ENCODE peak calls at places on chromosomes 11 and 22, in six cellular contexts. One of them, this sample, is unnamed.

GRCh38 chr22:24398409-24398808 is 29.0 kb upstream of the ADORA2A start:
- DNase-seq in EL: no peak
- DNase-seq in adrenal gland: no peak
- DNase-seq in activated CD4-positive, alpha-beta T cell treated with anti-CD3 and anti-CD28 coated beads for 4 hours: no peak
- DNase-seq in effector memory CD4-positive, alpha-beta T cell: no peak
- DNase-seq in ureter: no peak
- DNase-seq in this sample: no peak

GRCh38 chr11:74950374-74950969 is 1.4 kb downstream of the SPCS2 start:
- DNase-seq in adrenal gland: no peak
- DNase-seq in activated CD4-positive, alpha-beta T cell treated with anti-CD3 and anti-CD28 coated beads for 4 hours: no peak
- DNase-seq in EL: no peak
- DNase-seq in effector memory CD4-positive, alpha-beta T cell: no peak
- DNase-seq in ureter: no peak
- DNase-seq in this sample: no peak

GRCh38 chr11:119055901-119056300 is 1.1 kb downstream of the HYOU1 start:
- DNase-seq in ureter: no peak
- DNase-seq in activated CD4-positive, alpha-beta T cell treated with anti-CD3 and anti-CD28 coated beads for 4 hours: no peak
- DNase-seq in adrenal gland: no peak
- DNase-seq in effector memory CD4-positive, alpha-beta T cell: no peak
- DNase-seq in EL: peak
- DNase-seq in this sample: no peak

GRCh38 chr11:11155962-11156815 is 196.9 kb downstream of the CSNK2A3 start:
- DNase-seq in EL: peak
- DNase-seq in ureter: no peak
- DNase-seq in activated CD4-positive, alpha-beta T cell treated with anti-CD3 and anti-CD28 coated beads for 4 hours: peak
- DNase-seq in effector memory CD4-positive, alpha-beta T cell: peak
- DNase-seq in adrenal gland: no peak
- DNase-seq in this sample: peak

GRCh38 chr11:11363674-11364073 is 10.6 kb upstream of the CSNK2A3 start:
- DNase-seq in effector memory CD4-positive, alpha-beta T cell: no peak
- DNase-seq in ureter: no peak
- DNase-seq in adrenal gland: no peak
- DNase-seq in activated CD4-positive, alpha-beta T cell treated with anti-CD3 and anti-CD28 coated beads for 4 hours: no peak
- DNase-seq in EL: no peak
- DNase-seq in this sample: no peak

GRCh38 chr11:2791521-2792375 is 92.0 kb upstream of the KCNQ1OT1 start:
- DNase-seq in EL: no peak
- DNase-seq in adrenal gland: peak
- DNase-seq in ureter: peak
- DNase-seq in activated CD4-positive, alpha-beta T cell treated with anti-CD3 and anti-CD28 coated beads for 4 hours: peak
- DNase-seq in effector memory CD4-positive, alpha-beta T cell: no peak
- DNase-seq in this sample: no peak

GRCh38 chr11:20110908-20111669 is 49.2 kb downstream of the DBX1 start:
- DNase-seq in effector memory CD4-positive, alpha-beta T cell: no peak
- DNase-seq in EL: peak
- DNase-seq in ureter: no peak
- DNase-seq in adrenal gland: peak
- DNase-seq in activated CD4-positive, alpha-beta T cell treated with anti-CD3 and anti-CD28 coated beads for 4 hours: peak
- DNase-seq in this sample: peak

GRCh38 chr11:60111793-60112192 is 23.3 kb downstream of the MS4A2 start:
- DNase-seq in adrenal gland: no peak
- DNase-seq in ureter: no peak
- DNase-seq in EL: no peak
- DNase-seq in activated CD4-positive, alpha-beta T cell treated with anti-CD3 and anti-CD28 coated beads for 4 hours: no peak
- DNase-seq in effector memory CD4-positive, alpha-beta T cell: no peak
- DNase-seq in this sample: no peak

GRCh38 chr11:70247710-70248072 is 22.8 kb upstream of the PPFIA1 start:
- DNase-seq in activated CD4-positive, alpha-beta T cell treated with anti-CD3 and anti-CD28 coated beads for 4 hours: no peak
- DNase-seq in adrenal gland: peak
- DNase-seq in ureter: no peak
- DNase-seq in EL: no peak
- DNase-seq in effector memory CD4-positive, alpha-beta T cell: no peak
- DNase-seq in this sample: no peak

GRCh38 chr11:74255741-74256369 is 55.6 kb downstream of the P4HA3 start:
- DNase-seq in activated CD4-positive, alpha-beta T cell treated with anti-CD3 and anti-CD28 coated beads for 4 hours: peak
- DNase-seq in adrenal gland: peak
- DNase-seq in EL: peak
- DNase-seq in effector memory CD4-positive, alpha-beta T cell: peak
- DNase-seq in ureter: peak
- DNase-seq in this sample: peak

GRCh38 chr11:1297576-1298473 is 11.6 kb downstream of the TOLLIP start:
- DNase-seq in adrenal gland: peak
- DNase-seq in effector memory CD4-positive, alpha-beta T cell: no peak
- DNase-seq in activated CD4-positive, alpha-beta T cell treated with anti-CD3 and anti-CD28 coated beads for 4 hours: no peak
- DNase-seq in EL: no peak
- DNase-seq in ureter: no peak
- DNase-seq in this sample: no peak

GRCh38 chr11:46520971-46521745 is 72.7 kb downstream of the AMBRA1 start:
- DNase-seq in effector memory CD4-positive, alpha-beta T cell: no peak
- DNase-seq in EL: peak
- DNase-seq in activated CD4-positive, alpha-beta T cell treated with anti-CD3 and anti-CD28 coated beads for 4 hours: no peak
- DNase-seq in adrenal gland: no peak
- DNase-seq in ureter: no peak
- DNase-seq in this sample: no peak

GRCh38 chr11:129315781-129316579 is 59.7 kb upstream of the BARX2 start:
- DNase-seq in effector memory CD4-positive, alpha-beta T cell: no peak
- DNase-seq in adrenal gland: no peak
- DNase-seq in activated CD4-positive, alpha-beta T cell treated with anti-CD3 and anti-CD28 coated beads for 4 hours: no peak
- DNase-seq in ureter: peak
- DNase-seq in EL: no peak
- DNase-seq in this sample: no peak

GRCh38 chr11:3831378-3832239 is 9.2 kb downstream of the RHOG start:
- DNase-seq in EL: no peak
- DNase-seq in adrenal gland: no peak
- DNase-seq in effector memory CD4-positive, alpha-beta T cell: no peak
- DNase-seq in activated CD4-positive, alpha-beta T cell treated with anti-CD3 and anti-CD28 coated beads for 4 hours: no peak
- DNase-seq in ureter: no peak
- DNase-seq in this sample: no peak

GRCh38 chr11:130511765-130512164 is 63.3 kb downstream of the ADAMTS15 start:
- DNase-seq in effector memory CD4-positive, alpha-beta T cell: no peak
- DNase-seq in activated CD4-positive, alpha-beta T cell treated with anti-CD3 and anti-CD28 coated beads for 4 hours: no peak
- DNase-seq in ureter: no peak
- DNase-seq in EL: no peak
- DNase-seq in adrenal gland: no peak
- DNase-seq in this sample: no peak

GRCh38 chr11:59187587-59187986 is 15.7 kb downstream of the DTX4 start:
- DNase-seq in adrenal gland: no peak
- DNase-seq in activated CD4-positive, alpha-beta T cell treated with anti-CD3 and anti-CD28 coated beads for 4 hours: no peak
- DNase-seq in ureter: peak
- DNase-seq in effector memory CD4-positive, alpha-beta T cell: no peak
- DNase-seq in EL: no peak
- DNase-seq in this sample: no peak

GRCh38 chr11:128291043-128291442 is 296.3 kb downstream of the ETS1 start:
- DNase-seq in adrenal gland: no peak
- DNase-seq in effector memory CD4-positive, alpha-beta T cell: no peak
- DNase-seq in ureter: no peak
- DNase-seq in activated CD4-positive, alpha-beta T cell treated with anti-CD3 and anti-CD28 coated beads for 4 hours: no peak
- DNase-seq in EL: no peak
- DNase-seq in this sample: no peak

GRCh38 chr22:41524809-41525449 is 19.3 kb downstream of the POLR3H start:
- DNase-seq in EL: no peak
- DNase-seq in adrenal gland: no peak
- DNase-seq in effector memory CD4-positive, alpha-beta T cell: peak
- DNase-seq in activated CD4-positive, alpha-beta T cell treated with anti-CD3 and anti-CD28 coated beads for 4 hours: peak
- DNase-seq in ureter: no peak
- DNase-seq in this sample: peak

GRCh38 chr11:69958308-69958707 is 119.8 kb upstream of the ANO1 start:
- DNase-seq in effector memory CD4-positive, alpha-beta T cell: no peak
- DNase-seq in EL: peak
- DNase-seq in activated CD4-positive, alpha-beta T cell treated with anti-CD3 and anti-CD28 coated beads for 4 hours: no peak
- DNase-seq in ureter: no peak
- DNase-seq in adrenal gland: no peak
- DNase-seq in this sample: no peak

GRCh38 chr11:103281301-103281700 is 172.1 kb downstream of the DYNC2H1 start:
- DNase-seq in ureter: no peak
- DNase-seq in EL: peak
- DNase-seq in effector memory CD4-positive, alpha-beta T cell: no peak
- DNase-seq in activated CD4-positive, alpha-beta T cell treated with anti-CD3 and anti-CD28 coated beads for 4 hours: no peak
- DNase-seq in adrenal gland: no peak
- DNase-seq in this sample: no peak

GRCh38 chr11:60900673-60901404 is 5.5 kb downstream of the PRPF19 start:
- DNase-seq in EL: no peak
- DNase-seq in effector memory CD4-positive, alpha-beta T cell: no peak
- DNase-seq in adrenal gland: no peak
- DNase-seq in activated CD4-positive, alpha-beta T cell treated with anti-CD3 and anti-CD28 coated beads for 4 hours: no peak
- DNase-seq in ureter: no peak
- DNase-seq in this sample: no peak

This sample was measured in central memory CD4-positive, alpha-beta T cell.